ENCODE peak calls at places on chromosomes 16 and 17, in four cellular contexts. L, W, O and S are unnamed samples.

GRCh38 chr17:61294777-61295176 is 104.9 kb upstream of the TBX2 start:
- DNase-seq in L (no peak), W (no peak), O (no peak), S (no peak)

GRCh38 chr17:39617100-39617445 is 9.4 kb upstream of the NEUROD2 start:
- DNase-seq in L (no peak), W (no peak), O (no peak), S (no peak)

GRCh38 chr17:32913593-32913992 is 14.4 kb upstream of the TMEM98 start:
- DNase-seq in L (no peak), W (no peak), O (no peak), S (no peak)

GRCh38 chr17:79800325-79801155 is 3.7 kb upstream of the CBX8 start:
- DNase-seq in L (no peak), W (no peak), O (peak; percentile 92), S (no peak)

GRCh38 chr17:65163990-65164495 is 26.9 kb downstream of the RGS9 start:
- DNase-seq in L (no peak), W (no peak), O (no peak), S (no peak)

GRCh38 chr16:48317614-48318013 is 67.6 kb downstream of the SIAH1 start:
- DNase-seq in L (no peak), W (no peak), O (no peak), S (no peak)

GRCh38 chr16:81796035-81796434 is 16.9 kb downstream of the PLCG2 start:
- DNase-seq in L (no peak), W (no peak), O (no peak), S (no peak)

GRCh38 chr16:6095414-6095813 is 997.8 kb upstream of the EEF2KMT start:
- DNase-seq in L (no peak), W (no peak), O (no peak), S (no peak)

GRCh38 chr17:76824103-76824502 is 44.1 kb upstream of the MGAT5B start:
- DNase-seq in L (no peak), W (no peak), O (no peak), S (no peak)

GRCh38 chr16:12903325-12904040 is 2.1 kb downstream of the SHISA9 start:
- DNase-seq in L (no peak), W (no peak), O (peak; percentile 69), S (no peak)

GRCh38 chr16:12906271-12906670 is 4.9 kb downstream of the SHISA9 start:
- DNase-seq in L (no peak), W (no peak), O (no peak), S (no peak)

GRCh38 chr16:12902511-12903324 is 1.3 kb downstream of the SHISA9 start:
- DNase-seq in L (no peak), W (no peak), O (peak; percentile 85), S (no peak)

GRCh38 chr16:12901597-12902436 is at the start of gene SHISA9:
- DNase-seq in L (no peak), W (no peak), O (peak; percentile 48), S (no peak)

DNA sequence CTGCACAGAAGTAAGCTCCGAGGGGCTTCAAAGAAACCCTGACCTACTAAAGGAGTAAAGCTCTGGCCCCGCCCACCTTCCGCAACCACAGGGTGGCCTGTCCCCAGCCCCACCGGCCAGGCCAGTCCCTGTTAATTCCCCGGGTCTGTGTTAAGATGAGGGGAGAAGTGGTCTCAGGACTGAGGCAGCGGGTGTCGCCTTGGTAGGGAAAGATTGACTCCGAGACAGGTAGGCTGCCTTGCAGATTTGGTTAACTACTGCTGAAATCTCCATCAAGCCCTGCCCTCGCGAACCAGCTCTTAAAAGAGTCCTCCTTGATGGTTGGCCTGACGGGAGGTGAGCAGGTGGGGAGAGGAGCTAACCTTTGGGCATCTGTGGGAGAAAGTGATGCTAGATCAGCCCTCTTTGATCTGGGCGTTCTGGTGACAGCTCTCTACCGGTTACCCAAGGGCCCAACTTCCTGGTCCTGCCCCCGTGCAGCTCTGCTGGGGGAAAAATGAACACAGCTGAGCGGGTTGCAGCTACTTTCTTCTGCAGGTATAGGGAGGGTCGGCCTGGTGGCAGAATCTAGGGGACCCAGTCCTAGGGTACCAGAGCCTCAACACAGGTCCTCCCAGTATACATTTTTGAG is 2.8 kb downstream of the SHISA9 start:
- DNase-seq in L (no peak), W (no peak), O (peak; percentile 68), S (no peak)
- H3K27me3 ChIP-seq in L (no peaks in the 10 kb centered on the region), W (peaks cover 5% of the 10 kb centered on the region), O (peaks cover 15% of the 10 kb centered on the region), S (no peaks in the 10 kb centered on the region)

GRCh38 chr17:6570731-6571465 is 14.5 kb upstream of the PITPNM3 start:
- DNase-seq in L (no peak), W (no peak), O (no peak), S (no peak)
- H3K36me3 ChIP-seq in L (no peaks in the 10 kb centered on the region), W (no peaks in the 10 kb centered on the region), O (no peaks in the 10 kb centered on the region), S (no peaks in the 10 kb centered on the region)

GRCh38 chr17:82865274-82865673 is 25.5 kb upstream of the ZNF750 start:
- DNase-seq in L (no peak), W (no peak), O (no peak), S (no peak)
- H3K4me3 ChIP-seq in L (no peak overlapping the region), W (no peak overlapping the region), O (no peak overlapping the region), S (no peak overlapping the region)

DNA sequence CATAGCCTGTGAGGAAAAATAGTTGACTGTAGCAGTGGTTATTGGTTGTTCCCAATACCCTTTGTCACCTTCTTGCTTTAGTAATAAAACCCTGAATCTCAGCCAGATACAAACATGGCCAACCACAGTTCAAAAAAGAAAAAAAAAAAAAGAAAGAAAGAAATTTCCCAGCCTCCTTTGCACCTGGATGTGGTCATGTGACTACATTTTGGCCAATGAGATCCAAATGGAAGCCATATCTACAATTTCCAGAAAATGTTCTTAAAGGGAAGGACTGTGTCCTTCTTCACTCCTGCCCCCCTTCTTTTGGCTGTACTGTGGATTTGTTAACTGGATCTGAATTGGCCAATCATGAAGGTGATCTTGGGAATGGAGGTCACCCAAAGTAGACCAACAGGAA is 141.9 kb downstream of the SOX9 start:
- DNase-seq in L (no peak), W (no peak), O (no peak), S (no peak)
- H3K27me3 ChIP-seq in L (no peaks in the 10 kb centered on the region), W (no peaks in the 10 kb centered on the region), O (no peaks in the 10 kb centered on the region), S (no peaks in the 10 kb centered on the region)

DNA sequence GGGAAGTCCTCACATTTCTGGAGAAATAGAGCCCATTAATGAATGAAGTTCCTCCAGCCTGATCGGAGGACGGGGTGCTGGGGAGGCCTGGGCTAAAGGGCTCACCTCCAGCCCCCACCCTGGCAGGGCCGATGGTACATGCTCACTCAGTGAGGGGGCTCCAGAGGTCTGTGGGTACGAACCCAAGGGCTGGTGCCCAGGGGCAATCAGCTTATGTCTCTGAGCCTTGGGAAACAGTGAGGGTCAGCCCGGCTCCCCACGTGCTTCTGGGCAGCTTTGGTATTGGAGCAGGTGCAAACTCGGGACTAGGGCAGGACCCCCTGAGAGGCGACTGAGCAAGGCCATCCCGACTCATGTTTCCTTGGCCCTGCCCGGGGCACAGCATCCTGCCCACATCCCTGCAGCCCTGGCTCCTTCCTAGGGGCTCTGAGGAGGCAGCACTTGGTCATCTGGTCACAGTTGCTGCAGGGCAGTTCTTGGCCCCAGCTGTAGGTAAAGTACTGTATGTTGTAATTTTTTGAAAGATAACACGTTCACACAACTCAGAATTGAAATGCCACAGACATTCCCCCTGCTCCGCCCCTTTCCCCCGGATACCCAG is 969 bp upstream of the CETP start:
- DNase-seq in L (peak; percentile 41), W (no peak), O (no peak), S (no peak)
- H3K36me3 ChIP-seq in L (no peaks in the 10 kb centered on the region), W (no peaks in the 10 kb centered on the region), O (no peaks in the 10 kb centered on the region), S (no peaks in the 10 kb centered on the region)

GRCh38 chr16:70681382-70682238 is 4.2 kb downstream of the MTSS2 start:
- DNase-seq in L (peak; percentile 47), W (no peak), O (no peak), S (no peak)

GRCh38 chr16:70683146-70683944 is 2.5 kb downstream of the MTSS2 start:
- DNase-seq in L (peak; percentile 41), W (no peak), O (no peak), S (no peak)

GRCh38 chr16:70684146-70685060 is 1.4 kb downstream of the MTSS2 start:
- DNase-seq in L (peak; percentile 59), W (no peak), O (no peak), S (no peak)

GRCh38 chr16:70680495-70681381 is 5.1 kb downstream of the MTSS2 start:
- DNase-seq in L (peak; percentile 48), W (no peak), O (no peak), S (no peak)

DNA sequence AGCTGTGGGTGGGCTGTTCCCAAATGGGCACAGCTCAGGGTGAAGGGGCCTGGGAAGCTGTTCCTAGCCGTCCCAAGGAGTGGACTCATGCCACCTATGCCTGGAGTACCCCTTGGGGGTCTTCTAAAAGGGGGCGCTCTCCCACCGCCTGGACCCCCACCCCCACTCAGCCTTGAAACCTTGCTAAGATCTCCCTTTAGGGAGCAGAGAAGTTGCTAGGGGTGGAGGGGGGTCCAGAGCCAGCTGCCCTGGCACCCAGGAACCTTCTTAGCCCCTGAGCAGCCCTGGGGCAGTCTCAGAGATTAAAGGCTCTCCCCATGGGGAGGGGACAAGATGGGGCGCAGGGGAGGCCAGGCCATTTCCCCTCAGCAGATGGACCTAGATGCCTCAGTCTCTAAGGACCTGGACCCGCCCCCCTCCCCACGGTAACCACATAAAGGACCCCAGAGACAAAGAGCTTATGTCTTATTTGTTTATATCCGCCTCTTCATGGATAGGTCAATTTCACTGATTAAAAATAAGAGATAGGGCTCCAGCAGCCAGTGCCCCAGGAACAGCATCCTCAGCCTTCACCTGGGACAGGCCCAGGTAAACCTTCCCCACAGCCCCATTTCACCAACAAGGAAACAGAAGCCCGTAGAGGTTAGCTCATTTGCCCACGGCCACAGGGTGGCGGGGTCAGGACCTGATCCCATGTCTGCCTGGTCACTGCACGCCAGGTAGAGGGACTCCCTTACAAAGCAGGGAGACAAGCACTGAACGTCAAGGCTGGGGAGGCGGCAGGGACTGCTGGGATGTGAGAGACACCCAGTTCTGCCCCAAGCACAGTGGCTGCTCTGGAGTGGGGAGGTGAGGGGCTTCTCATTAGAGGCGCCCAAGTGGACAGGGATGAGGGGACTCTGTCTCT is 3.4 kb downstream of the MTSS2 start:
- DNase-seq in L (no peak), W (no peak), O (peak; percentile 52), S (no peak)
- H3K4me3 ChIP-seq in L (no peak overlapping the region), W (no peak overlapping the region), O (no peak overlapping the region), S (no peak overlapping the region)